ENCODE peak calls at places on chromosomes 4 and X, in five cellular contexts. One of them, this sample, is unnamed.

GRCh38 chrX:17553451-17553850 is 178.5 kb downstream of the NHS start:
- DNase-seq in uterus: no peak
- DNase-seq in heart left ventricle: no peak
- DNase-seq in adrenal gland: peak
- DNase-seq in GM12878: no peak
- DNase-seq in this sample: no peak

GRCh38 chrX:10726647-10727046 is 106.3 kb upstream of the MID1 start:
- DNase-seq in uterus: no peak
- DNase-seq in heart left ventricle: no peak
- DNase-seq in adrenal gland: no peak
- DNase-seq in GM12878: no peak
- DNase-seq in this sample: no peak

GRCh38 chr4:1298461-1298860 is 8.8 kb downstream of the MAEA start:
- DNase-seq in uterus: no peak
- DNase-seq in heart left ventricle: no peak
- DNase-seq in adrenal gland: no peak
- DNase-seq in GM12878: no peak
- DNase-seq in this sample: no peak

GRCh38 chr4:163568835-163569234 is 74.3 kb downstream of the TMA16 start:
- DNase-seq in uterus: no peak
- DNase-seq in heart left ventricle: no peak
- DNase-seq in adrenal gland: no peak
- DNase-seq in GM12878: no peak
- DNase-seq in this sample: no peak

GRCh38 chr4:8504279-8505007 is 63.9 kb downstream of the TRMT44 start:
- DNase-seq in uterus: peak
- DNase-seq in heart left ventricle: peak
- DNase-seq in adrenal gland: no peak
- DNase-seq in GM12878: no peak
- DNase-seq in this sample: no peak

GRCh38 chr4:92234393-92235176 is 69.2 kb upstream of the GRID2 start:
- DNase-seq in uterus: no peak
- DNase-seq in heart left ventricle: no peak
- DNase-seq in adrenal gland: no peak
- DNase-seq in GM12878: no peak
- DNase-seq in this sample: no peak

GRCh38 chrX:18149454-18149853 is 71.2 kb downstream of the BEND2 start:
- DNase-seq in uterus: no peak
- DNase-seq in heart left ventricle: no peak
- DNase-seq in adrenal gland: no peak
- DNase-seq in GM12878: no peak
- DNase-seq in this sample: no peak

GRCh38 chr4:6206771-6207290 is 6.5 kb upstream of the JAKMIP1 start:
- DNase-seq in uterus: no peak
- DNase-seq in heart left ventricle: no peak
- DNase-seq in adrenal gland: no peak
- DNase-seq in GM12878: no peak
- DNase-seq in this sample: no peak

DNA sequence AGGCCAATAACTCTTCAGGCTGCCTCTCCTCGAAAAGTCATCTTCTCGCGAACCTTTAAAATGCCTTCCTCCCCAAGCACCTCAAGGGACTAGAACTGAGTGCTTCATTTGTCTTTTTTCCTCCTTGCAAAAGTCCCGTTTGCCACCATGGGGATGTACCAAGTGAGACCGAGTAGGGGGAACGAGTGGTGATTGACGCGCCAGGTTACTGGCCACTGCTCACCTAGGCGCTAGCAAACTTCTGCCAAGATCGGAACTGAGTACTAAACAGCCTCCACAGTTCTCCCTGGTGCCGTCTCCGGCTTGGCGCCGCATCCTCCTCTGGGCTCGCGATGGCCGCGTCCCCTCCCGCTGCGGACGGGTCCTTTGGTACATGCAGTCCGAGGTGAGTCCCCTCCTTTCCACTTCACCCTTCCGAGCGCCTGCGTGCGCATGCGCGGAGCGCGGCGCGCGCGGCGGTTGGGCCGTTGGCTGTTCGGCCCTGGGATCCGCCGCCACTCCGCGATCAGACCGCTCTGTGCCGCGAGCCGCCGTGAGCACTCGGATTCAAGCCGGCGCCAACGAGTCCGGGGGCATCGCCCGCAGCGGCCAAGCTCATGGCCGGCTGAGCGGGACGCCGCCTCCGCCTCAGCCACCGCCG is at the start of gene CDK16:
- DNase-seq in uterus: peak
- DNase-seq in heart left ventricle: peak
- DNase-seq in adrenal gland: peak
- DNase-seq in GM12878: peak
- DNase-seq in this sample: peak
- TF ChIP-seq POLR2A in uterus: peak
- TF ChIP-seq POLR2A in heart left ventricle: peak
- TF ChIP-seq POLR2A in adrenal gland: peak
- TF ChIP-seq POLR2A in GM12878: peak
- TF ChIP-seq POLR2A in this sample: peak

DNA sequence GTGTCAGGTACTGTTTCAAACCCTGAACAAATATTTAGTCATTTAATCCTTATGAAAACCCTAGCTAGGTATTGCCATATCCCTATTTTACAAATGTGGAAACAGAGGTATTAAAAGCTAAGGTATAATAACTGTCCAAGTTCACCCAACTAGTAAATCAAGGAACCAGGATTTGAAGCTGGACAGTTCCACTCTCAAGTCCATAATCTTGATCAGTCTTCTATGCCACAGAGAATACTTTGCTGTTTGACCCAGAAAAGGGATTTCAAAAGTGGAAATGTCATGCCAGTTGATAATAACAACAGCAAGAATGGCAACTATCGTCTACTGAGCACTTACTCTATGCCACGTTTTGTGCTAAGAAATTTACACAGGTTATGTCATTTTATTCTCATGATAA is 90.4 kb upstream of the KIT start:
- DNase-seq in uterus: no peak
- DNase-seq in heart left ventricle: no peak
- DNase-seq in adrenal gland: no peak
- DNase-seq in GM12878: no peak
- DNase-seq in this sample: no peak
- TF ChIP-seq CTCF in uterus: no peak
- TF ChIP-seq CTCF in heart left ventricle: no peak
- TF ChIP-seq CTCF in adrenal gland: no peak
- TF ChIP-seq CTCF in GM12878: no peak
- TF ChIP-seq CTCF in this sample: no peak

GRCh38 chrX:24081661-24082154 is 27.0 kb downstream of the EIF2S3 start:
- DNase-seq in uterus: peak
- DNase-seq in heart left ventricle: peak
- DNase-seq in adrenal gland: peak
- DNase-seq in GM12878: no peak
- DNase-seq in this sample: peak
- H3K4me3 ChIP-seq in uterus: no peak
- H3K4me3 ChIP-seq in heart left ventricle: no peak
- H3K4me3 ChIP-seq in adrenal gland: no peak
- H3K4me3 ChIP-seq in GM12878: no peak
- H3K4me3 ChIP-seq in this sample: no peak

GRCh38 chr4:48827622-48828021 is 3.3 kb upstream of the OCIAD1 start:
- DNase-seq in uterus: no peak
- DNase-seq in heart left ventricle: no peak
- DNase-seq in adrenal gland: no peak
- DNase-seq in GM12878: no peak
- DNase-seq in this sample: no peak

GRCh38 chr4:48832571-48832970 is 1.7 kb downstream of the OCIAD1 start:
- DNase-seq in uterus: no peak
- DNase-seq in heart left ventricle: no peak
- DNase-seq in adrenal gland: no peak
- DNase-seq in GM12878: no peak
- DNase-seq in this sample: no peak

GRCh38 chr4:48831532-48832015 is 686 bp downstream of the OCIAD1 start:
- DNase-seq in uterus: no peak
- DNase-seq in heart left ventricle: no peak
- DNase-seq in adrenal gland: no peak
- DNase-seq in GM12878: peak
- DNase-seq in this sample: no peak

GRCh38 chr4:48836658-48837057 is 5.8 kb downstream of the OCIAD1 start:
- DNase-seq in uterus: no peak
- DNase-seq in heart left ventricle: no peak
- DNase-seq in adrenal gland: no peak
- DNase-seq in GM12878: no peak
- DNase-seq in this sample: no peak

DNA sequence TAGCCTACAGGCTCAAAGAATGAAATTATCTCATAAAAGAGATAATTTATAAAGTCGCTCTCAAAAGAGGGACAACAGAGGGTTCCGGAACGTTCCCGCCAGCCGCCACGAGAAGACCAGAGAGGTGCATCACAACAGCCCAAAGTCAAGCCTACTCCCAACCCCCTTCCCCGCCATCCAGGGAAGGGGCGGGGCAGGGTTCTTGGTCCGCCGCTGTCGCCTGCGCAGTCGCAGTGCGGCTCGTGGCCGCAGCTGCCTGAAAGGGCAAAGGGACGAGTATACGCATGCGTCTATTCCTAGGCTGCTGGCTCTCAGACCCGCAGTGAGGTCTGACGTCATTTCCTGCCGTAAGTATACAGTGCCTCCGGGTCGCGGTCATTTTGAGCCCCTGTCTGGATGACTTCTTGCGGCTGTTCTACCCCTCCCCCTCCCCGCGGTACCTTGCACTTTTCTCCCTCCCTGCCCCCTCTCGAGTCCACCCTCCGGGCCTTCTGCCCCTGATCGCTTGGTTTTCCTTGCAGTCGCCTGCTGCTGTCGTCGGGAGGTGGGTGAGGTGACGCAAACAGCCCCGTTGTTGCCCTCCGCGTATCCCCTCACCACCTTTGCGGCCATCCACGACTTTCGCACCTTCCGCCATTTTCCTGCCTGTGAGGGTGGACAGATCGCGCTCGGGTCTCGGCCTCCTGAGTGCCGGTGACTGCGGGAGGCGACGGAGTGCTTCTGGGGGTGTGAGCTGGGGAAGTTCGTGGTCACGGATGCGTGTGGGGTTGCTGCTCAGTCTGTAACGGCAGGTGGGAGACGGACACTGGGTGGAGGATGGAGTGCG is at the start of gene OCIAD1:
- DNase-seq in uterus: peak
- DNase-seq in heart left ventricle: peak
- DNase-seq in adrenal gland: peak
- DNase-seq in GM12878: peak
- DNase-seq in this sample: peak
- TF ChIP-seq POLR2A in uterus: peak
- TF ChIP-seq POLR2A in heart left ventricle: no peak
- TF ChIP-seq POLR2A in adrenal gland: no peak
- TF ChIP-seq POLR2A in GM12878: peak
- TF ChIP-seq POLR2A in this sample: peak

GRCh38 chr4:177802665-177803064 is 360.4 kb upstream of the AGA start:
- DNase-seq in uterus: no peak
- DNase-seq in heart left ventricle: no peak
- DNase-seq in adrenal gland: no peak
- DNase-seq in GM12878: no peak
- DNase-seq in this sample: no peak
- TF ChIP-seq CTCF in uterus: no peak
- TF ChIP-seq CTCF in heart left ventricle: no peak
- TF ChIP-seq CTCF in adrenal gland: no peak
- TF ChIP-seq CTCF in GM12878: no peak
- TF ChIP-seq CTCF in this sample: no peak

DNA sequence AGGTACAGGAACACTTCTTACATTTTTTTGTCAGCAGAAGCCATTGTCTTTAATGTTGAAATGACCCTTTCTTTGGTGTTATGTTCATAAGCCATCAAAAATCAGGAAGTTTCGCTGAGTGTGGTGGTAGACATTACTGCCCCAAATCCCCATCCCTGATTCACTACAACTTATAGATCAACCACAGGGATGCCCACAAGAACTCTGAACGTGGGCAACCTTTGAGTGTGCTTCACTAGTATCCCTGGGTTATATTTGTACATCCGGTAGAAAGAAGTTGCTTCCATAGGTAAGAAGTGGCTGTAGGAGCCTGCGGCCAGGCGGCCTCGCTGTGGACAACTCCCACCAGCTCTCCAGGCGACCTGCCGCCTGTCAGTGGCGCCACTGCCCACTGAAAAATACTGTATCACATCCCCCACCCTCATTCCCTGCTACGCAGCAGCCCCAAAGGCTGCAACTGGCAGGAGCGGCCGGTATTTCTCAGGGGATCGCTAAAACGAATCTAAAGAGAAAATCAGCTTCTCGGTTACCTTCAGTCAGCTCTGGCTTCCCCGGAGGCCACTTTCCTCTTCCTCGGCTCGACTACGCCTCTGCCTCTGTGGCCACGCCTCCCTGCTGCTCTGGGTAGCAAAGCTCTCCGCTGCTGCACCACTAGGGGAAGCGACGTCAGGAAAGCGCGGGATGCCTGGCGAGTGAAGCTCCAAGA is 13.9 kb upstream of the ETDC start:
- DNase-seq in uterus: peak
- DNase-seq in heart left ventricle: peak
- DNase-seq in adrenal gland: no peak
- DNase-seq in GM12878: peak
- DNase-seq in this sample: peak
- H3K4me3 ChIP-seq in uterus: no peak
- H3K4me3 ChIP-seq in heart left ventricle: peak
- H3K4me3 ChIP-seq in adrenal gland: no peak
- H3K4me3 ChIP-seq in GM12878: peak
- H3K4me3 ChIP-seq in this sample: no peak

DNA sequence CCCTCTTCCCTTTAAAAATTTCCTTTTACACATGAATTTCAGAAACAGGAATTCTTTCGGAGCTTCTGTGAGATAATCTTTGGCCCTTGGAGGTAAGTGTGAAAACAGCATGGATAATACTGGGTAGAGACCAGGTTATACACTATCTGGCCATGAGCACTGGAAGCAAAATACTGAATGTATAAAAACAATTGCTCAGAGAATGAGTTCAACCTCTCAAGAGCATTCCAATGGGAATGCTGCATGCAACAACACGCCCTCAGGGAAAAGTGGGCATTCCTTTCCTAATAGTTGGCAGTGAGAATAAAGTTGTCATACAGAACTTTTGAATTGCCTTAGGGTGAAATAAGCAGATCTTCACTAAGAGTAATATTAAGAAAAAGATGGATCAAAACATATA is 574.8 kb upstream of the DIPK2B start:
- DNase-seq in uterus: no peak
- DNase-seq in heart left ventricle: no peak
- DNase-seq in adrenal gland: no peak
- DNase-seq in GM12878: no peak
- DNase-seq in this sample: no peak
- TF ChIP-seq POLR2A in uterus: no peak
- TF ChIP-seq POLR2A in heart left ventricle: no peak
- TF ChIP-seq POLR2A in adrenal gland: no peak
- TF ChIP-seq POLR2A in GM12878: no peak
- TF ChIP-seq POLR2A in this sample: no peak

GRCh38 chrX:71098302-71098701 is 2.7 kb downstream of the FOXO4 start:
- DNase-seq in uterus: peak
- DNase-seq in heart left ventricle: peak
- DNase-seq in adrenal gland: peak
- DNase-seq in GM12878: no peak
- DNase-seq in this sample: no peak
- TF ChIP-seq CTCF in uterus: peak
- TF ChIP-seq CTCF in heart left ventricle: peak
- TF ChIP-seq CTCF in adrenal gland: peak
- TF ChIP-seq CTCF in GM12878: peak
- TF ChIP-seq CTCF in this sample: no peak

GRCh38 chrX:25144043-25144940 is 128.5 kb upstream of the ARX start:
- DNase-seq in uterus: peak
- DNase-seq in heart left ventricle: no peak
- DNase-seq in adrenal gland: peak
- DNase-seq in GM12878: no peak
- DNase-seq in this sample: peak
- H3K4me3 ChIP-seq in uterus: no peak
- H3K4me3 ChIP-seq in heart left ventricle: peak
- H3K4me3 ChIP-seq in adrenal gland: no peak
- H3K4me3 ChIP-seq in GM12878: no peak
- H3K4me3 ChIP-seq in this sample: peak